ENCODE peak calls at places on chromosomes 7 and 10, in six cellular contexts. Z is NCI-H748 treated with DMSO at 0.1 percent for 48 hours; N is naive thymus-derived CD8-positive, alpha-beta T cell; R is ELR; S is EL; O is stimulated activated CD4-positive, alpha-beta T cell treated with anti-CD3 and anti-CD28 coated beads, Interleukin-4, amount 100 ng/mL, for 24 hours. W is an unnamed sample.

GRCh38 chr10:5987747-5988146 is 10.4 kb upstream of the IL15RA start:
- DNase-seq in Z (no peak), N (no peak), R (no peak), S (no peak), O (no peak), W (no peak)

GRCh38 chr7:101511965-101512364 is 117.1 kb downstream of the MYL10 start:
- DNase-seq in Z (no peak), N (no peak), R (no peak), S (no peak), O (no peak), W (no peak)

GRCh38 chr7:106542550-106543220 is 118.3 kb downstream of the CCDC71L start:
- DNase-seq in Z (peak), N (peak), R (peak), S (peak), O (peak), W (peak)

GRCh38 chr10:95333997-95334792 is 43.4 kb upstream of the PDLIM1 start:
- DNase-seq in Z (no peak), N (no peak), R (peak), S (peak), O (no peak), W (no peak)

GRCh38 chr10:32318476-32318896 is 28.5 kb downstream of the EPC1 start:
- DNase-seq in Z (no peak), N (no peak), R (no peak), S (peak), O (peak), W (no peak)

GRCh38 chr10:114310346-114310745 is 71.3 kb downstream of the VWA2 start:
- DNase-seq in Z (no peak), N (no peak), R (peak), S (peak), O (no peak), W (no peak)

GRCh38 chr7:19117870-19118608 is 603 bp upstream of the TWIST1 start:
- DNase-seq in Z (no peak), N (no peak), R (peak), S (peak), O (no peak), W (no peak)

GRCh38 chr7:16648551-16648950 is 2.6 kb downstream of the BZW2 start:
- DNase-seq in Z (no peak), N (no peak), R (no peak), S (no peak), O (no peak), W (no peak)

GRCh38 chr7:158946771-158947170 is 90.4 kb downstream of the DYNC2I1 start:
- DNase-seq in Z (no peak), N (no peak), R (no peak), S (no peak), O (no peak), W (no peak)

GRCh38 chr7:108196004-108196403 is 65.8 kb upstream of the LAMB4 start:
- DNase-seq in Z (no peak), N (no peak), R (peak), S (peak), O (no peak), W (no peak)

GRCh38 chr7:33832326-33832725 is 73.0 kb upstream of the BMPER start:
- DNase-seq in Z (no peak), N (no peak), R (no peak), S (no peak), O (no peak), W (no peak)

GRCh38 chr10:6297951-6298381 is 95.2 kb downstream of the PFKFB3 start:
- DNase-seq in Z (no peak), N (no peak), R (no peak), S (no peak), O (no peak), W (no peak)

GRCh38 chr7:1169409-1170368 is 9.7 kb upstream of the ZFAND2A start:
- DNase-seq in Z (no peak), N (peak), R (peak), S (peak), O (peak), W (no peak)